ENCODE peak calls at places on chromosomes 3 and 15, in five cellular contexts. C is HepG2, T is IMR-90, A is SK-N-SH, O is K562. V is an unnamed sample.

GRCh38 chr15:66766282-66767228 is 64.5 kb downstream of the SMAD6 start:
- DNase-seq in C (no peak), T (peak; percentile 84), A (no peak), O (no peak), V (peak; percentile 73)

GRCh38 chr3:152388631-152389030 is 119.9 kb downstream of the MBNL1 start:
- DNase-seq in C (no peak), T (no peak), A (no peak), O (no peak), V (no peak)

GRCh38 chr3:32413845-32414526 is 22.3 kb downstream of the CMTM7 start:
- DNase-seq in C (no peak), T (no peak), A (no peak), O (no peak), V (no peak)

GRCh38 chr3:24494616-24495333 is at the start of gene THRB:
- DNase-seq in C (peak; percentile 56), T (no peak), A (peak; percentile 89), O (peak; percentile 82), V (peak; percentile 70)

GRCh38 chr15:43239732-43240491 is 19.1 kb upstream of the EPB42 start:
- DNase-seq in C (peak; percentile 77), T (no peak), A (no peak), O (no peak), V (no peak)

GRCh38 chr15:29815000-29815704 is 7.1 kb downstream of the TJP1 start:
- DNase-seq in C (peak; percentile 41), T (peak; percentile 65), A (no peak), O (peak; percentile 22), V (peak; percentile 64)

GRCh38 chr3:33577588-33577987 is 137.4 kb upstream of the UBP1 start:
- DNase-seq in C (no peak), T (no peak), A (no peak), O (no peak), V (no peak)

GRCh38 chr3:141237701-141238521 is 6.3 kb downstream of the PXYLP1 start:
- DNase-seq in C (no peak), T (no peak), A (no peak), O (no peak), V (no peak)

GRCh38 chr15:27757050-27757449 is 342.1 kb downstream of the OCA2 start:
- DNase-seq in C (no peak), T (no peak), A (no peak), O (no peak), V (no peak)

GRCh38 chr3:139627759-139628158 is 50.0 kb downstream of the NMNAT3 start:
- DNase-seq in C (no peak), T (no peak), A (no peak), O (no peak), V (no peak)

GRCh38 chr15:33211409-33211808 is 16.9 kb upstream of the FMN1 start:
- DNase-seq in C (no peak), T (no peak), A (peak; percentile 62), O (no peak), V (no peak)

DNA sequence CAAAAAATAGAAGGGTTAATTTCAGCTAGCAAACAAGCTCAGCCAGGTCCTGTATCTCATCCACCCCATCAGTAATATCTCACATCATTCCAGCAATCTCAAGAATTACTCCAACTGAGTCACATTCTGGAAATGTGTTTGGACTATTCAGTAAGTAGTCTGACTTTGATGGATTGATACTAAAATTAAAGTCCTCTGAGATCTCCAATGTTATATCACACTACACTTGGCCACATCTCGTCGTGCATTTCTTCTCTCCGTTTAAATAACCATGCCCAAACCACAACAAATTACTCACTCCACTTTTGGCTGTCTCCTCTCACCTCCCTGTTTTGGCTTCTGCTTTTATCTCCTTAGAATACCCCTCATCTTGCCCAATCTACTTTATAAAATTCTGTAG is 292.2 kb downstream of the PYDC2 start:
- DNase-seq in C (no peak), T (no peak), A (no peak), O (no peak), V (no peak)
- TF ChIP-seq USF2 in C (no peak), T (no peak), A (no peak), O (no peak), V (no peak)

GRCh38 chr3:125556314-125556713 is 36.3 kb upstream of the SNX4 start:
- DNase-seq in C (no peak), T (peak; percentile 89), A (no peak), O (no peak), V (no peak)
- TF ChIP-seq RAD21 in C (no peak), T (no peak), A (no peak), O (no peak), V (no peak)

DNA sequence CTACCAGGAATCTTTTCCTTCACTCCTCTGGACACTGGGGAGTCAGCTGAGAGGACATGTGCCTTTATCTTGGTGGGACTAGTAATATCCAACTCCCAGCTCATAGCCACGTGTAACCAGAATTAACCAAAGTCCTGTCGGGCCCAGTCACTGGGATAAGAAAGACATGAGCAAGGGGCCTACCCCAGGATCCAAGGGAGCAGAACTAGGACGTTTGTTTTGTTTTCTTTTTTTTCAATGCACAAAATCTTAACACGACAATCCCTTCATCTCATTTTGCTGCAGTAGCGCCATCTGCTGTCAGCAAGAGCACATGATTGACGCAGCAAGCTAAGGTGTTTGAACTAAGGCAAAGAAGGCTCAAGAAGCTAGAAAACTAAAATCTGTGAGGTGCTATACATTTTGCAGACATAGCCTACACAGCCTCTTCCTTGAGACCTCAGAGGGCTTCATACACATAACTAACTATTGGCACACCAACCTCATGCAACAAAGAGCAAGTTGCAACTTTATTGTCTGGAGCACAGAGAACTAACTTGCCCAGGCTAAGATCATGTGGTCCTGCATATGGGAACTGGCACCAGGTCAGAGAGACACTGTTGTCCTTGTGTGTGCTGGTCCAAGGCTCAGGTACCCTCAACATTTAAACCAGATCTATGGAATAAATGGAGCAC is 43.6 kb downstream of the RLBP1 start:
- DNase-seq in C (peak; percentile 57), T (peak; percentile 83), A (peak; percentile 55), O (peak; percentile 56), V (peak; percentile 82)
- TF ChIP-seq USF2 in C (no peak), T (peak; percentile 2), A (peak; percentile 10), O (no peak), V (no peak)

GRCh38 chr3:119035014-119035346 is 334 bp upstream of the IGSF11 start:
- DNase-seq in C (no peak), T (no peak), A (no peak), O (peak; percentile 74), V (no peak)
- TF ChIP-seq RAD21 in C (no peak), T (no peak), A (no peak), O (no peak), V (no peak)

GRCh38 chr3:39208463-39209055 is 16.2 kb upstream of the XIRP1 start:
- DNase-seq in C (peak; percentile 21), T (peak; percentile 56), A (peak; percentile 38), O (peak; percentile 67), V (peak; percentile 64)

GRCh38 chr3:39207361-39208192 is 15.2 kb upstream of the XIRP1 start:
- DNase-seq in C (no peak), T (no peak), A (no peak), O (no peak), V (no peak)

GRCh38 chr3:39205131-39205530 is 12.7 kb upstream of the XIRP1 start:
- DNase-seq in C (no peak), T (no peak), A (no peak), O (no peak), V (no peak)

GRCh38 chr3:39203862-39204261 is 11.5 kb upstream of the XIRP1 start:
- DNase-seq in C (no peak), T (no peak), A (no peak), O (no peak), V (no peak)

GRCh38 chr3:39205919-39206516 is 13.6 kb upstream of the XIRP1 start:
- DNase-seq in C (no peak), T (no peak), A (no peak), O (no peak), V (no peak)
- TF ChIP-seq USF2 in C (no peak), T (no peak), A (no peak), O (no peak), V (no peak)

DNA sequence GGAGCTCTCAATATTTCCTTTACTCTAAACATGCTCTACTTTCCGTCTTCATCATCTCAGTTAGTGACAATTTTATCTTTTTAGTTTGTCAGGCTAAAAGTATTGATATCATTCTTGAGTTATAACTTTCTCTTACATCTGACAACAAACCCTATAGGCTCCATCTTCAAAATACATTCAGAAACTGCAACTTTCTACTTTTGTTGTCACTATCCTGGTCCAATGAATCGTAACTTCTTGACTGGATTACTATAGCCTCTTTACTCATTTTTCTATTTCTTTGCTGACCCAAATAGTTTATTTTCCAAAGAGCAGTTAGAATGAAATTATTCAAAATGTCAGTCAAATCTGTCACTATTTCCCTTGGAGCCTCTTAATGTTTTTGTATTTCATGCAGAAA is 119.7 kb upstream of the CBLB start:
- DNase-seq in C (no peak), T (no peak), A (no peak), O (no peak), V (no peak)
- TF ChIP-seq RAD21 in C (no peak), T (no peak), A (no peak), O (no peak), V (no peak)